ENCODE peak calls at places on chromosomes 16 and 17, in five cellular contexts. A is aorta; K is anterior cingulate cortex; D is effector CD4-positive, alpha-beta T cell; I is AG10803. F is an unnamed sample.

GRCh38 chr17:38885728-38886642 is 16.1 kb downstream of the LASP1 start:
- DNase-seq in K (peak), I (no peak), A (no peak), D (no peak), F (no peak)

GRCh38 chr17:78555741-78556401 is 21.3 kb downstream of the DNAH17 start:
- DNase-seq in I (no peak), A (no peak), D (no peak), K (no peak), F (no peak)

GRCh38 chr17:82927661-82928601 is 88.1 kb upstream of the ZNF750 start:
- DNase-seq in K (no peak), A (peak), I (no peak), D (no peak), F (peak)

GRCh38 chr17:64073771-64074703 is 53.6 kb upstream of the ICAM2 start:
- DNase-seq in I (no peak), D (no peak), A (no peak), K (no peak), F (no peak)

GRCh38 chr16:30113711-30114333 is 485 bp upstream of the GDPD3 start:
- DNase-seq in D (no peak), A (no peak), K (no peak), I (no peak), F (no peak)

GRCh38 chr17:74744349-74744713 is 4.1 kb upstream of the NHERF1 start:
- DNase-seq in K (no peak), D (no peak), I (no peak), A (peak), F (no peak)

GRCh38 chr17:69447726-69448125 is 33.2 kb downstream of the MAP2K6 start:
- DNase-seq in K (no peak), D (no peak), A (no peak), I (peak), F (peak)

GRCh38 chr17:59420901-59421300 is 89.4 kb downstream of the YPEL2 start:
- DNase-seq in I (no peak), K (no peak), D (no peak), A (no peak), F (no peak)

GRCh38 chr17:35214631-35215273 is 20.6 kb upstream of the SLC35G3 start:
- DNase-seq in D (peak), A (no peak), I (no peak), K (no peak), F (no peak)

GRCh38 chr16:717651-718245 is 2.8 kb downstream of the METRN start:
- DNase-seq in I (no peak), A (no peak), K (no peak), D (no peak), F (no peak)

GRCh38 chr17:36553459-36553858 is 8.7 kb downstream of the GGNBP2 start:
- DNase-seq in K (no peak), A (no peak), D (no peak), I (no peak), F (no peak)

GRCh38 chr17:8332688-8333087 is 7.0 kb upstream of the ODF4 start:
- DNase-seq in K (no peak), I (no peak), A (no peak), D (no peak), F (no peak)

GRCh38 chr16:66910175-66910940 is 8.3 kb downstream of the CDH16 start:
- DNase-seq in K (no peak), D (no peak), A (peak), I (no peak), F (peak)

GRCh38 chr16:20744922-20745440 is 3.4 kb upstream of the THUMPD1 start:
- DNase-seq in I (no peak), A (peak), D (no peak), K (no peak), F (no peak)

GRCh38 chr16:57392694-57393093 is 11.9 kb upstream of the CCL17 start:
- DNase-seq in D (no peak), K (no peak), I (no peak), A (peak), F (no peak)

GRCh38 chr17:77493238-77493812 is 352.6 kb downstream of the SEC14L1 start:
- DNase-seq in A (no peak), K (no peak), D (no peak), I (no peak), F (no peak)

F was measured in left cardiac atrium.